ENCODE peak calls at places on chromosomes 4 and X, in five cellular contexts. Q, W, E, I and O are unnamed samples.

GRCh38 chr4:140326395-140326993 is 47.0 kb upstream of the SCOC start:
- DNase-seq in Q (no peak), I (no peak), E (peak), W (no peak), O (peak)

GRCh38 chrX:95539041-95539440 is 1145.6 kb upstream of the DIAPH2 start:
- DNase-seq in Q (no peak), E (no peak), W (no peak), I (no peak), O (no peak)

GRCh38 chr4:36326610-36327009 is 45.2 kb downstream of the DTHD1 start:
- DNase-seq in I (no peak), Q (no peak), W (no peak), E (no peak), O (no peak)

GRCh38 chr4:42296196-42296595 is 101.1 kb upstream of the SHISA3 start:
- DNase-seq in W (no peak), I (no peak), Q (no peak), E (no peak), O (no peak)

GRCh38 chrX:132967049-132967448 is 8.6 kb upstream of the HS6ST2 start:
- DNase-seq in W (no peak), I (no peak), E (no peak), Q (no peak), O (no peak)

GRCh38 chr4:154329939-154330338 is 161.7 kb downstream of the DCHS2 start:
- DNase-seq in I (no peak), E (no peak), W (peak), Q (no peak), O (no peak)

GRCh38 chrX:38438321-38438720 is 85.9 kb downstream of the OTC start:
- DNase-seq in Q (no peak), I (no peak), W (no peak), E (no peak), O (no peak)

GRCh38 chrX:107571296-107571998 is 56.9 kb upstream of the PRPS1 start:
- DNase-seq in W (peak), E (no peak), Q (no peak), I (no peak), O (peak)

GRCh38 chr4:146333187-146333894 is 119.0 kb downstream of the REELD1 start:
- DNase-seq in W (peak), E (no peak), I (no peak), Q (peak), O (peak)

GRCh38 chrX:41137589-41137988 is 52.3 kb downstream of the USP9X start:
- DNase-seq in Q (no peak), I (no peak), E (no peak), W (no peak), O (no peak)

GRCh38 chrX:25013593-25014365 is 2.0 kb downstream of the ARX start:
- DNase-seq in E (no peak), W (no peak), I (no peak), Q (no peak), O (no peak)

GRCh38 chrX:14675500-14675899 is 146.2 kb downstream of the GLRA2 start:
- DNase-seq in Q (no peak), E (no peak), I (no peak), W (no peak), O (no peak)

GRCh38 chrX:126985027-126985426 is 165.5 kb downstream of the PRR32 start:
- DNase-seq in E (no peak), Q (no peak), I (no peak), W (no peak), O (no peak)

GRCh38 chr4:38266616-38267015 is 306.4 kb downstream of the PTTG2 start:
- DNase-seq in E (no peak), W (no peak), I (no peak), Q (no peak), O (peak)

GRCh38 chr4:182142146-182143085 is 100.8 kb upstream of the TENM3 start:
- DNase-seq in I (peak), Q (no peak), E (no peak), W (no peak), O (peak)
- TF ChIP-seq CTCF in I (no peak), Q (no peak), E (no peak), W (peak), O (peak)

DNA sequence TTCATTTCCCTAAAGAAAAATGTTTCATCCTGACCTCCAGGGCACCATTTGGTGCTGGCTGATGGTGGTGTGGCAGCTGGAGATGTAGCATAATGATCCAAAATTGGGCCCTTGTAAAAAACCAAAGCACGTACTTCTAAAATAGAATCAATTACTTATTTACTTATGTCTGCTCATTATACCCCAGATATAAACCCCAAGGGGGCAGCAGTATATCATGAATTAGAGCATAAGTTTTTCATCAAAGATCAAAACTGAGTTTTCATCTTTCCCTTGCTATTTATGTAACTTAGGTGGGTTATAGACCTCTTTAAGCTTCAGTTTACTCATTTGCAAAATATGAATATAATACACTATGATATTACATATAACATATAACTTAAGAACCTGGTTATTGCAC is 241.1 kb downstream of the TACR3 start:
- DNase-seq in E (no peak), I (no peak), Q (no peak), W (no peak), O (peak)
- TF ChIP-seq CTCF in E (no peak), I (no peak), Q (peak), W (peak), O (peak)

GRCh38 chr4:182810103-182810605 is 107.0 kb downstream of the DCTD start:
- DNase-seq in W (no peak), E (no peak), I (no peak), Q (no peak), O (no peak)
- TF ChIP-seq CTCF in W (no peak), E (no peak), I (peak), Q (no peak), O (no peak)

GRCh38 chr4:84966382-84967291 is at the start of gene WDFY3:
- DNase-seq in E (peak), I (peak), Q (peak), W (peak), O (peak)
- TF ChIP-seq CTCF in E (no peak), I (no peak), Q (no peak), W (no peak), O (no peak)

DNA sequence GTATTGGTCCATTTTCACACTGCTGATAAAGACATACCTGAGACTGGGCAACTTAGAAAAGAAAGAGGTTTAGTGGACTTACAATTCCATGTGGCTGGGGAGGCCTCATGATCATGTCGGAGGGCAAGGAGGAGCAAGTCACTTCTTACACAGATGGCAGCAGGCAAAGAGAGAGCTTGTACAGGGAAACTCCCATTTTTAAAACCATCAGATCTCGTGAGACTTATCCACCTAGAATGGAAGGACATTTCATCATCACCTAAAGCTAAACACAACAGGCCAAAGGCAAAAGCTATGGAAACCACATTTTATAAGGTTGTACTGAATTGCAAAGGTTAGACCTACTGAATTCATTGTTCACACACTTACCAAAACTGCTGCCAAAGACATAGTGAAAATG is 6.0 kb upstream of the SLC25A43 start:
- DNase-seq in E (no peak), I (no peak), W (no peak), Q (no peak), O (no peak)
- TF ChIP-seq CTCF in E (no peak), I (no peak), W (no peak), Q (no peak), O (no peak)

GRCh38 chrX:138150709-138151108 is 560.8 kb downstream of the FGF13 start:
- DNase-seq in Q (peak), W (no peak), E (no peak), I (no peak), O (no peak)
- TF ChIP-seq CTCF in Q (no peak), W (no peak), E (no peak), I (peak), O (no peak)